ENCODE peak calls at places on chromosomes 4 and X, in seven cellular contexts. L, K, M, Y, O, S and I are unnamed samples.

GRCh38 chr4:40785727-40786126 is 36.0 kb downstream of the NSUN7 start:
- DNase-seq in L (no peak), K (no peak), M (no peak), Y (no peak), O (no peak), S (no peak), I (no peak)

GRCh38 chrX:40329616-40330015 is 231.9 kb upstream of the BCOR start:
- DNase-seq in M (no peak), K (no peak), Y (no peak), L (no peak), S (no peak), O (no peak), I (no peak)

GRCh38 chrX:20432048-20432447 is 165.3 kb upstream of the RPS6KA3 start:
- DNase-seq in M (no peak), Y (no peak), L (no peak), S (no peak), K (peak; percentile 44), O (no peak), I (no peak)

GRCh38 chr4:1593458-1593857 is 90.7 kb downstream of the FAM53A start:
- DNase-seq in K (no peak), O (no peak), M (no peak), L (no peak), Y (no peak), S (no peak), I (no peak)

GRCh38 chr4:68865178-68865638 is 49.4 kb downstream of the UGT2B10 start:
- DNase-seq in O (no peak), Y (no peak), S (no peak), K (no peak), M (no peak), L (no peak), I (no peak)

GRCh38 chrX:19811807-19812604 is 75.4 kb downstream of the SH3KBP1 start:
- DNase-seq in L (no peak), M (no peak), K (peak; percentile 91), S (no peak), Y (no peak), O (no peak), I (no peak)

GRCh38 chrX:76987381-76987780 is 459.8 kb upstream of the FGF16 start:
- DNase-seq in S (no peak), M (no peak), Y (no peak), L (no peak), O (no peak), K (no peak), I (no peak)

GRCh38 chr4:122747883-122748282 is 15.4 kb downstream of the BBS12 start:
- DNase-seq in L (no peak), S (peak; percentile 32), O (no peak), M (no peak), Y (no peak), K (peak; percentile 71), I (no peak)

GRCh38 chrX:17735396-17735795 is 1.9 kb upstream of the SCML1 start:
- DNase-seq in M (no peak), O (no peak), S (no peak), K (no peak), L (no peak), Y (no peak), I (no peak)

GRCh38 chrX:118345045-118345400 is 883 bp upstream of the WDR44 start:
- DNase-seq in Y (no peak), M (no peak), K (no peak), L (no peak), O (no peak), S (peak; percentile 10), I (no peak)

GRCh38 chr4:142567199-142567598 is 278.9 kb downstream of the INPP4B start:
- DNase-seq in M (peak; percentile 4), Y (peak; percentile 40), K (no peak), O (peak; percentile 68), S (no peak), L (no peak), I (no peak)

GRCh38 chrX:97026406-97026805 is 142.7 kb downstream of the RPA4 start:
- DNase-seq in Y (peak; percentile 21), K (peak; percentile 1), O (no peak), S (peak; percentile 12), L (no peak), M (no peak), I (peak; percentile 58)

GRCh38 chr4:19945979-19946380 is 305.7 kb upstream of the SLIT2 start:
- DNase-seq in S (no peak), Y (peak; percentile 19), K (peak; percentile 96), O (no peak), L (no peak), M (no peak), I (no peak)

GRCh38 chrX:1893758-1894294 is 279.0 kb downstream of the ASMT start:
- DNase-seq in K (no peak), O (no peak), L (no peak), M (no peak), S (no peak), Y (no peak), I (no peak)

GRCh38 chr4:48557478-48557877 is 67.4 kb downstream of the ZAR1 start:
- DNase-seq in K (no peak), M (no peak), L (no peak), S (peak; percentile 27), O (no peak), Y (no peak), I (no peak)

GRCh38 chr4:2363056-2363719 is 55.3 kb downstream of the ZFYVE28 start:
- DNase-seq in Y (peak; percentile 62), K (no peak), M (no peak), O (no peak), L (no peak), S (no peak), I (no peak)

GRCh38 chr4:76783836-76784235 is 114.1 kb downstream of the SOWAHB start:
- DNase-seq in M (no peak), S (no peak), K (peak; percentile 26), Y (no peak), L (no peak), O (no peak), I (no peak)

GRCh38 chrX:115366535-115366934 is 77.0 kb downstream of the LUZP4 start:
- DNase-seq in M (no peak), K (no peak), S (no peak), Y (no peak), O (no peak), L (no peak), I (no peak)

GRCh38 chr4:185730849-185731608 is 81.0 kb downstream of the SORBS2 start:
- DNase-seq in S (no peak), K (no peak), Y (no peak), O (no peak), M (no peak), L (no peak), I (no peak)

GRCh38 chr4:3461515-3462291 is 1.4 kb upstream of the DOK7 start:
- DNase-seq in O (no peak), S (no peak), Y (no peak), L (no peak), M (no peak), K (peak; percentile 41), I (no peak)

GRCh38 chr4:15521442-15522039 is 51.9 kb downstream of the CC2D2A start:
- DNase-seq in M (no peak), S (no peak), O (no peak), K (no peak), L (no peak), Y (no peak), I (no peak)

GRCh38 chr4:74092957-74093356 is 6.0 kb downstream of the CXCL2 start:
- DNase-seq in L (no peak), Y (no peak), O (no peak), K (no peak), S (no peak), M (no peak), I (no peak)

GRCh38 chrX:132488092-132488749 is 617 bp downstream of the MBNL3 start:
- DNase-seq in Y (no peak), L (no peak), S (peak; percentile 60), M (no peak), K (peak; percentile 13), O (peak; percentile 30), I (no peak)

GRCh38 chr4:47913858-47914218 is 545 bp downstream of the NFXL1 start:
- DNase-seq in M (peak; percentile 6), K (no peak), S (no peak), L (no peak), O (peak; percentile 31), Y (peak; percentile 54), I (peak; percentile 22)

GRCh38 chr4:76251448-76252270 is at the start of gene FAM47E:
- DNase-seq in M (peak; percentile 24), S (no peak), L (no peak), K (peak; percentile 65), O (peak; percentile 49), Y (peak; percentile 90), I (peak; percentile 79)

GRCh38 chr4:146916479-146917076 is 29.1 kb downstream of the TTC29 start:
- DNase-seq in M (peak; percentile 1), Y (peak; percentile 48), L (no peak), O (no peak), K (peak; percentile 13), S (peak; percentile 57), I (peak; percentile 1)

GRCh38 chr4:47838445-47838844 is 578 bp upstream of the CORIN start:
- DNase-seq in O (no peak), M (no peak), L (no peak), Y (no peak), K (no peak), S (peak; percentile 2), I (no peak)

GRCh38 chrX:154748712-154749339 is 2.1 kb downstream of the GAB3 start:
- DNase-seq in M (peak; percentile 56), S (peak; percentile 71), O (peak; percentile 50), K (peak; percentile 60), L (no peak), Y (peak; percentile 52), I (peak; percentile 33)

GRCh38 chr4:80495847-80496246 is 160.3 kb downstream of the CFAP299 start:
- DNase-seq in Y (no peak), K (no peak), O (no peak), S (no peak), M (no peak), L (no peak), I (no peak)

GRCh38 chr4:40995850-40996249 is 218.5 kb downstream of the APBB2 start:
- DNase-seq in S (no peak), Y (no peak), K (no peak), M (no peak), L (no peak), O (no peak), I (no peak)

GRCh38 chr4:74005528-74005927 is 7.1 kb upstream of the CXCL5 start:
- DNase-seq in L (no peak), S (no peak), Y (peak; percentile 39), K (peak; percentile 61), O (no peak), M (no peak), I (no peak)

GRCh38 chr4:10087152-10087791 is 29.3 kb downstream of the WDR1 start:
- DNase-seq in O (no peak), S (no peak), L (no peak), K (no peak), Y (no peak), M (no peak), I (no peak)